ENCODE peak calls at places on chromosomes 2 and 18, in eight cellular contexts. One of them, this sample, is unnamed.

GRCh38 chr18:59736061-59736460 is 38.8 kb upstream of the CCBE1 start:
- DNase-seq in choroid plexus epithelial cell: no peak
- DNase-seq in frontal cortex: no peak
- DNase-seq in heart right ventricle: no peak
- DNase-seq in cardiac muscle cell: no peak
- DNase-seq in activated CD4-positive, alpha-beta T cell treated with anti-CD3 and anti-CD28 coated beads, Interleukin-2, amount 50 U/mL, for 48 hours: no peak
- DNase-seq in AG08396: no peak
- DNase-seq in HCEC 1CT: no peak
- DNase-seq in this sample: no peak

GRCh38 chr2:101846973-101847372 is 144.8 kb upstream of the IL1R2 start:
- DNase-seq in cardiac muscle cell: no peak
- DNase-seq in choroid plexus epithelial cell: no peak
- DNase-seq in heart right ventricle: no peak
- DNase-seq in AG08396: no peak
- DNase-seq in HCEC 1CT: peak
- DNase-seq in activated CD4-positive, alpha-beta T cell treated with anti-CD3 and anti-CD28 coated beads, Interleukin-2, amount 50 U/mL, for 48 hours: no peak
- DNase-seq in frontal cortex: no peak
- DNase-seq in this sample: no peak

GRCh38 chr2:241812730-241813079 is 3.7 kb downstream of the NEU4 start:
- DNase-seq in activated CD4-positive, alpha-beta T cell treated with anti-CD3 and anti-CD28 coated beads, Interleukin-2, amount 50 U/mL, for 48 hours: no peak
- DNase-seq in cardiac muscle cell: no peak
- DNase-seq in heart right ventricle: peak
- DNase-seq in AG08396: no peak
- DNase-seq in choroid plexus epithelial cell: no peak
- DNase-seq in HCEC 1CT: no peak
- DNase-seq in frontal cortex: no peak
- DNase-seq in this sample: no peak

GRCh38 chr2:138271467-138271866 is 230.1 kb upstream of the SPOPL start:
- DNase-seq in frontal cortex: no peak
- DNase-seq in AG08396: no peak
- DNase-seq in HCEC 1CT: no peak
- DNase-seq in cardiac muscle cell: no peak
- DNase-seq in heart right ventricle: no peak
- DNase-seq in choroid plexus epithelial cell: no peak
- DNase-seq in activated CD4-positive, alpha-beta T cell treated with anti-CD3 and anti-CD28 coated beads, Interleukin-2, amount 50 U/mL, for 48 hours: no peak
- DNase-seq in this sample: no peak

GRCh38 chr18:46680784-46681695 is 24.0 kb upstream of the LOXHD1 start:
- DNase-seq in choroid plexus epithelial cell: no peak
- DNase-seq in heart right ventricle: no peak
- DNase-seq in activated CD4-positive, alpha-beta T cell treated with anti-CD3 and anti-CD28 coated beads, Interleukin-2, amount 50 U/mL, for 48 hours: no peak
- DNase-seq in HCEC 1CT: no peak
- DNase-seq in cardiac muscle cell: no peak
- DNase-seq in frontal cortex: no peak
- DNase-seq in AG08396: no peak
- DNase-seq in this sample: no peak

GRCh38 chr2:229852565-229852964 is 69.2 kb downstream of the TRIP12 start:
- DNase-seq in AG08396: peak
- DNase-seq in cardiac muscle cell: peak
- DNase-seq in HCEC 1CT: peak
- DNase-seq in activated CD4-positive, alpha-beta T cell treated with anti-CD3 and anti-CD28 coated beads, Interleukin-2, amount 50 U/mL, for 48 hours: peak
- DNase-seq in heart right ventricle: no peak
- DNase-seq in choroid plexus epithelial cell: peak
- DNase-seq in frontal cortex: no peak
- DNase-seq in this sample: no peak

GRCh38 chr2:43748333-43748732 is 25.5 kb upstream of the DYNC2LI1 start:
- DNase-seq in activated CD4-positive, alpha-beta T cell treated with anti-CD3 and anti-CD28 coated beads, Interleukin-2, amount 50 U/mL, for 48 hours: peak
- DNase-seq in HCEC 1CT: no peak
- DNase-seq in choroid plexus epithelial cell: no peak
- DNase-seq in frontal cortex: no peak
- DNase-seq in AG08396: no peak
- DNase-seq in cardiac muscle cell: no peak
- DNase-seq in heart right ventricle: no peak
- DNase-seq in this sample: no peak

GRCh38 chr2:11131166-11131920 is 23.9 kb upstream of the SLC66A3 start:
- DNase-seq in AG08396: no peak
- DNase-seq in choroid plexus epithelial cell: no peak
- DNase-seq in activated CD4-positive, alpha-beta T cell treated with anti-CD3 and anti-CD28 coated beads, Interleukin-2, amount 50 U/mL, for 48 hours: no peak
- DNase-seq in HCEC 1CT: no peak
- DNase-seq in cardiac muscle cell: no peak
- DNase-seq in frontal cortex: no peak
- DNase-seq in heart right ventricle: no peak
- DNase-seq in this sample: no peak

GRCh38 chr2:10377052-10377746 is 70.9 kb downstream of the ODC1 start:
- DNase-seq in heart right ventricle: no peak
- DNase-seq in choroid plexus epithelial cell: no peak
- DNase-seq in AG08396: no peak
- DNase-seq in frontal cortex: no peak
- DNase-seq in cardiac muscle cell: no peak
- DNase-seq in activated CD4-positive, alpha-beta T cell treated with anti-CD3 and anti-CD28 coated beads, Interleukin-2, amount 50 U/mL, for 48 hours: no peak
- DNase-seq in HCEC 1CT: no peak
- DNase-seq in this sample: no peak

GRCh38 chr2:176502619-176503018 is 233.4 kb downstream of the MTX2 start:
- DNase-seq in HCEC 1CT: no peak
- DNase-seq in activated CD4-positive, alpha-beta T cell treated with anti-CD3 and anti-CD28 coated beads, Interleukin-2, amount 50 U/mL, for 48 hours: no peak
- DNase-seq in frontal cortex: no peak
- DNase-seq in AG08396: no peak
- DNase-seq in cardiac muscle cell: no peak
- DNase-seq in heart right ventricle: no peak
- DNase-seq in choroid plexus epithelial cell: no peak
- DNase-seq in this sample: no peak

GRCh38 chr2:206442854-206443734 is at the start of gene ADAM23:
- DNase-seq in cardiac muscle cell: peak
- DNase-seq in activated CD4-positive, alpha-beta T cell treated with anti-CD3 and anti-CD28 coated beads, Interleukin-2, amount 50 U/mL, for 48 hours: peak
- DNase-seq in AG08396: peak
- DNase-seq in heart right ventricle: peak
- DNase-seq in HCEC 1CT: no peak
- DNase-seq in choroid plexus epithelial cell: peak
- DNase-seq in frontal cortex: peak
- DNase-seq in this sample: no peak

GRCh38 chr2:176814740-176815367 is 397.7 kb upstream of the HNRNPA3 start:
- DNase-seq in cardiac muscle cell: peak
- DNase-seq in heart right ventricle: no peak
- DNase-seq in AG08396: peak
- DNase-seq in HCEC 1CT: peak
- DNase-seq in activated CD4-positive, alpha-beta T cell treated with anti-CD3 and anti-CD28 coated beads, Interleukin-2, amount 50 U/mL, for 48 hours: no peak
- DNase-seq in frontal cortex: no peak
- DNase-seq in choroid plexus epithelial cell: peak
- DNase-seq in this sample: peak

GRCh38 chr2:109647636-109648035 is 33.5 kb downstream of the SOWAHC start:
- DNase-seq in choroid plexus epithelial cell: peak
- DNase-seq in activated CD4-positive, alpha-beta T cell treated with anti-CD3 and anti-CD28 coated beads, Interleukin-2, amount 50 U/mL, for 48 hours: no peak
- DNase-seq in cardiac muscle cell: peak
- DNase-seq in AG08396: peak
- DNase-seq in frontal cortex: no peak
- DNase-seq in HCEC 1CT: no peak
- DNase-seq in heart right ventricle: no peak
- DNase-seq in this sample: peak

GRCh38 chr2:11092693-11093335 is 62.5 kb upstream of the SLC66A3 start:
- DNase-seq in choroid plexus epithelial cell: no peak
- DNase-seq in activated CD4-positive, alpha-beta T cell treated with anti-CD3 and anti-CD28 coated beads, Interleukin-2, amount 50 U/mL, for 48 hours: no peak
- DNase-seq in HCEC 1CT: no peak
- DNase-seq in frontal cortex: no peak
- DNase-seq in heart right ventricle: no peak
- DNase-seq in cardiac muscle cell: no peak
- DNase-seq in AG08396: no peak
- DNase-seq in this sample: no peak

GRCh38 chr2:21118302-21118920 is 5.4 kb upstream of the TDRD15 start:
- DNase-seq in HCEC 1CT: peak
- DNase-seq in heart right ventricle: no peak
- DNase-seq in cardiac muscle cell: peak
- DNase-seq in frontal cortex: peak
- DNase-seq in activated CD4-positive, alpha-beta T cell treated with anti-CD3 and anti-CD28 coated beads, Interleukin-2, amount 50 U/mL, for 48 hours: peak
- DNase-seq in AG08396: peak
- DNase-seq in choroid plexus epithelial cell: peak
- DNase-seq in this sample: no peak

GRCh38 chr2:236001854-236002253 is 166.3 kb downstream of the GBX2 start:
- DNase-seq in cardiac muscle cell: no peak
- DNase-seq in activated CD4-positive, alpha-beta T cell treated with anti-CD3 and anti-CD28 coated beads, Interleukin-2, amount 50 U/mL, for 48 hours: no peak
- DNase-seq in frontal cortex: no peak
- DNase-seq in heart right ventricle: no peak
- DNase-seq in HCEC 1CT: no peak
- DNase-seq in AG08396: no peak
- DNase-seq in choroid plexus epithelial cell: peak
- DNase-seq in this sample: no peak

GRCh38 chr18:76056467-76057194 is 438.4 kb downstream of the ZNF516 start:
- DNase-seq in HCEC 1CT: no peak
- DNase-seq in heart right ventricle: peak
- DNase-seq in choroid plexus epithelial cell: no peak
- DNase-seq in frontal cortex: no peak
- DNase-seq in AG08396: no peak
- DNase-seq in cardiac muscle cell: peak
- DNase-seq in activated CD4-positive, alpha-beta T cell treated with anti-CD3 and anti-CD28 coated beads, Interleukin-2, amount 50 U/mL, for 48 hours: no peak
- DNase-seq in this sample: no peak

GRCh38 chr2:183010112-183010511 is 28.1 kb downstream of the NCKAP1 start:
- DNase-seq in heart right ventricle: peak
- DNase-seq in frontal cortex: no peak
- DNase-seq in activated CD4-positive, alpha-beta T cell treated with anti-CD3 and anti-CD28 coated beads, Interleukin-2, amount 50 U/mL, for 48 hours: no peak
- DNase-seq in HCEC 1CT: peak
- DNase-seq in AG08396: peak
- DNase-seq in choroid plexus epithelial cell: peak
- DNase-seq in cardiac muscle cell: peak
- DNase-seq in this sample: no peak

GRCh38 chr2:186919272-186919671 is 70.3 kb upstream of the ZSWIM2 start:
- DNase-seq in cardiac muscle cell: peak
- DNase-seq in heart right ventricle: no peak
- DNase-seq in choroid plexus epithelial cell: peak
- DNase-seq in frontal cortex: no peak
- DNase-seq in activated CD4-positive, alpha-beta T cell treated with anti-CD3 and anti-CD28 coated beads, Interleukin-2, amount 50 U/mL, for 48 hours: no peak
- DNase-seq in AG08396: peak
- DNase-seq in HCEC 1CT: peak
- DNase-seq in this sample: peak

GRCh38 chr2:226994775-226995174 is 158.9 kb downstream of the RHBDD1 start:
- DNase-seq in choroid plexus epithelial cell: peak
- DNase-seq in AG08396: no peak
- DNase-seq in heart right ventricle: no peak
- DNase-seq in frontal cortex: no peak
- DNase-seq in HCEC 1CT: no peak
- DNase-seq in activated CD4-positive, alpha-beta T cell treated with anti-CD3 and anti-CD28 coated beads, Interleukin-2, amount 50 U/mL, for 48 hours: no peak
- DNase-seq in cardiac muscle cell: no peak
- DNase-seq in this sample: no peak

GRCh38 chr2:156319811-156320490 is 12.6 kb downstream of the NR4A2 start:
- DNase-seq in activated CD4-positive, alpha-beta T cell treated with anti-CD3 and anti-CD28 coated beads, Interleukin-2, amount 50 U/mL, for 48 hours: no peak
- DNase-seq in AG08396: peak
- DNase-seq in heart right ventricle: peak
- DNase-seq in cardiac muscle cell: peak
- DNase-seq in choroid plexus epithelial cell: no peak
- DNase-seq in frontal cortex: no peak
- DNase-seq in HCEC 1CT: peak
- DNase-seq in this sample: no peak

GRCh38 chr2:172928754-172929153 is 146.9 kb upstream of the MAP3K20 start:
- DNase-seq in heart right ventricle: no peak
- DNase-seq in activated CD4-positive, alpha-beta T cell treated with anti-CD3 and anti-CD28 coated beads, Interleukin-2, amount 50 U/mL, for 48 hours: no peak
- DNase-seq in HCEC 1CT: peak
- DNase-seq in AG08396: peak
- DNase-seq in cardiac muscle cell: peak
- DNase-seq in frontal cortex: no peak
- DNase-seq in choroid plexus epithelial cell: peak
- DNase-seq in this sample: no peak

GRCh38 chr2:237603718-237604362 is 13.3 kb upstream of the RAB17 start:
- DNase-seq in activated CD4-positive, alpha-beta T cell treated with anti-CD3 and anti-CD28 coated beads, Interleukin-2, amount 50 U/mL, for 48 hours: peak
- DNase-seq in heart right ventricle: no peak
- DNase-seq in HCEC 1CT: peak
- DNase-seq in cardiac muscle cell: peak
- DNase-seq in frontal cortex: no peak
- DNase-seq in AG08396: no peak
- DNase-seq in choroid plexus epithelial cell: peak
- DNase-seq in this sample: no peak

GRCh38 chr2:26559556-26559955 is 81.6 kb downstream of the CIB4 start:
- DNase-seq in cardiac muscle cell: no peak
- DNase-seq in choroid plexus epithelial cell: no peak
- DNase-seq in AG08396: no peak
- DNase-seq in frontal cortex: no peak
- DNase-seq in activated CD4-positive, alpha-beta T cell treated with anti-CD3 and anti-CD28 coated beads, Interleukin-2, amount 50 U/mL, for 48 hours: no peak
- DNase-seq in heart right ventricle: no peak
- DNase-seq in HCEC 1CT: no peak
- DNase-seq in this sample: no peak

GRCh38 chr2:74702001-74702715 is 48.1 kb downstream of the SEMA4F start:
- DNase-seq in HCEC 1CT: no peak
- DNase-seq in AG08396: no peak
- DNase-seq in choroid plexus epithelial cell: no peak
- DNase-seq in cardiac muscle cell: no peak
- DNase-seq in heart right ventricle: no peak
- DNase-seq in frontal cortex: no peak
- DNase-seq in activated CD4-positive, alpha-beta T cell treated with anti-CD3 and anti-CD28 coated beads, Interleukin-2, amount 50 U/mL, for 48 hours: no peak
- DNase-seq in this sample: no peak

GRCh38 chr2:210681481-210681880 is 125.1 kb downstream of the CPS1 start:
- DNase-seq in AG08396: no peak
- DNase-seq in heart right ventricle: no peak
- DNase-seq in frontal cortex: no peak
- DNase-seq in choroid plexus epithelial cell: no peak
- DNase-seq in activated CD4-positive, alpha-beta T cell treated with anti-CD3 and anti-CD28 coated beads, Interleukin-2, amount 50 U/mL, for 48 hours: no peak
- DNase-seq in cardiac muscle cell: no peak
- DNase-seq in HCEC 1CT: no peak
- DNase-seq in this sample: no peak

GRCh38 chr2:161905389-161906046 is 168.5 kb downstream of the DPP4 start:
- DNase-seq in AG08396: no peak
- DNase-seq in heart right ventricle: no peak
- DNase-seq in choroid plexus epithelial cell: peak
- DNase-seq in cardiac muscle cell: peak
- DNase-seq in frontal cortex: no peak
- DNase-seq in activated CD4-positive, alpha-beta T cell treated with anti-CD3 and anti-CD28 coated beads, Interleukin-2, amount 50 U/mL, for 48 hours: no peak
- DNase-seq in HCEC 1CT: peak
- DNase-seq in this sample: no peak

GRCh38 chr2:233857511-233858118 is 3.3 kb upstream of the HJURP start:
- DNase-seq in HCEC 1CT: no peak
- DNase-seq in activated CD4-positive, alpha-beta T cell treated with anti-CD3 and anti-CD28 coated beads, Interleukin-2, amount 50 U/mL, for 48 hours: peak
- DNase-seq in choroid plexus epithelial cell: peak
- DNase-seq in AG08396: peak
- DNase-seq in cardiac muscle cell: peak
- DNase-seq in heart right ventricle: no peak
- DNase-seq in frontal cortex: no peak
- DNase-seq in this sample: no peak

GRCh38 chr2:108612153-108612513 is 77.9 kb downstream of the LIMS1 start:
- DNase-seq in activated CD4-positive, alpha-beta T cell treated with anti-CD3 and anti-CD28 coated beads, Interleukin-2, amount 50 U/mL, for 48 hours: peak
- DNase-seq in AG08396: peak
- DNase-seq in HCEC 1CT: no peak
- DNase-seq in frontal cortex: no peak
- DNase-seq in heart right ventricle: no peak
- DNase-seq in choroid plexus epithelial cell: no peak
- DNase-seq in cardiac muscle cell: peak
- DNase-seq in this sample: no peak

GRCh38 chr2:234099266-234099665 is 48.8 kb downstream of the SPP2 start:
- DNase-seq in HCEC 1CT: no peak
- DNase-seq in cardiac muscle cell: no peak
- DNase-seq in frontal cortex: no peak
- DNase-seq in heart right ventricle: no peak
- DNase-seq in AG08396: no peak
- DNase-seq in choroid plexus epithelial cell: no peak
- DNase-seq in activated CD4-positive, alpha-beta T cell treated with anti-CD3 and anti-CD28 coated beads, Interleukin-2, amount 50 U/mL, for 48 hours: no peak
- DNase-seq in this sample: no peak

GRCh38 chr18:9869713-9870430 is 15.9 kb upstream of the TXNDC2 start:
- DNase-seq in frontal cortex: no peak
- DNase-seq in HCEC 1CT: peak
- DNase-seq in activated CD4-positive, alpha-beta T cell treated with anti-CD3 and anti-CD28 coated beads, Interleukin-2, amount 50 U/mL, for 48 hours: no peak
- DNase-seq in choroid plexus epithelial cell: peak
- DNase-seq in heart right ventricle: no peak
- DNase-seq in cardiac muscle cell: peak
- DNase-seq in AG08396: peak
- DNase-seq in this sample: peak

GRCh38 chr18:44839239-44839666 is 158.6 kb downstream of the SETBP1 start:
- DNase-seq in choroid plexus epithelial cell: peak
- DNase-seq in activated CD4-positive, alpha-beta T cell treated with anti-CD3 and anti-CD28 coated beads, Interleukin-2, amount 50 U/mL, for 48 hours: peak
- DNase-seq in HCEC 1CT: no peak
- DNase-seq in AG08396: peak
- DNase-seq in heart right ventricle: peak
- DNase-seq in cardiac muscle cell: peak
- DNase-seq in frontal cortex: peak
- DNase-seq in this sample: no peak

GRCh38 chr2:225334524-225334923 is 65.0 kb upstream of the NYAP2 start:
- DNase-seq in heart right ventricle: no peak
- DNase-seq in choroid plexus epithelial cell: peak
- DNase-seq in AG08396: no peak
- DNase-seq in cardiac muscle cell: no peak
- DNase-seq in activated CD4-positive, alpha-beta T cell treated with anti-CD3 and anti-CD28 coated beads, Interleukin-2, amount 50 U/mL, for 48 hours: no peak
- DNase-seq in HCEC 1CT: no peak
- DNase-seq in frontal cortex: no peak
- DNase-seq in this sample: no peak

GRCh38 chr18:24868760-24869237 is 408.4 kb downstream of the HRH4 start:
- DNase-seq in choroid plexus epithelial cell: no peak
- DNase-seq in HCEC 1CT: peak
- DNase-seq in frontal cortex: no peak
- DNase-seq in heart right ventricle: no peak
- DNase-seq in AG08396: peak
- DNase-seq in cardiac muscle cell: no peak
- DNase-seq in activated CD4-positive, alpha-beta T cell treated with anti-CD3 and anti-CD28 coated beads, Interleukin-2, amount 50 U/mL, for 48 hours: no peak
- DNase-seq in this sample: no peak